ENCODE peak calls at places on chromosome 20, in nine cellular contexts. J, N, P, K, E, A, Y, X and I are unnamed samples.

GRCh38 chr20:46539113-46539512 is 11.3 kb downstream of the OCSTAMP start:
- DNase-seq in J (no peak), N (no peak), P (no peak), K (no peak), E (no peak), A (no peak), Y (no peak), X (no peak), I (no peak)

GRCh38 chr20:50776122-50776795 is 18.6 kb upstream of the BCAS4 start:
- DNase-seq in J (no peak), N (no peak), P (no peak), K (no peak), E (no peak), A (no peak), Y (no peak), X (no peak), I (no peak)

GRCh38 chr20:31505903-31506302 is 8.3 kb upstream of the HM13 start:
- DNase-seq in J (no peak), N (no peak), P (no peak), K (no peak), E (no peak), A (no peak), Y (no peak), X (no peak), I (no peak)

GRCh38 chr20:47727170-47727880 is 58.0 kb downstream of the SULF2 start:
- DNase-seq in J (no peak), N (no peak), P (peak; percentile 90), K (peak; percentile 92), E (no peak), A (no peak), Y (no peak), X (peak; percentile 82), I (peak; percentile 41)

GRCh38 chr20:39630215-39630614 is 668.1 kb downstream of the DHX35 start:
- DNase-seq in J (peak; percentile 31), N (no peak), P (no peak), K (no peak), E (no peak), A (peak; percentile 55), Y (no peak), X (no peak), I (no peak)

GRCh38 chr20:38601216-38602184 is at the start of gene ARHGAP40:
- DNase-seq in J (no peak), N (peak; percentile 23), P (no peak), K (peak; percentile 58), E (no peak), A (peak; percentile 14), Y (peak; percentile 58), X (peak; percentile 67), I (no peak)

GRCh38 chr20:41505198-41505597 is 113.0 kb downstream of the CHD6 start:
- DNase-seq in J (no peak), N (no peak), P (no peak), K (no peak), E (no peak), A (no peak), Y (no peak), X (no peak), I (no peak)

GRCh38 chr20:48586728-48587127 is 241.1 kb downstream of the PREX1 start:
- DNase-seq in J (no peak), N (no peak), P (no peak), K (no peak), E (no peak), A (no peak), Y (no peak), X (no peak), I (no peak)

GRCh38 chr20:46406986-46407670 is 713 bp upstream of the ELMO2 start:
- DNase-seq in J (peak; percentile 12), N (no peak), P (peak; percentile 27), K (peak; percentile 97), E (no peak), A (no peak), Y (peak; percentile 22), X (peak; percentile 44), I (peak; percentile 82)

GRCh38 chr20:63878855-63879254 is 13.8 kb downstream of the TPD52L2 start:
- DNase-seq in J (no peak), N (no peak), P (no peak), K (no peak), E (no peak), A (no peak), Y (no peak), X (no peak), I (no peak)

GRCh38 chr20:31596831-31597482 is 8.1 kb upstream of the ID1 start:
- DNase-seq in J (no peak), N (no peak), P (no peak), K (no peak), E (no peak), A (no peak), Y (no peak), X (no peak), I (no peak)

GRCh38 chr20:24608926-24609667 is 139.7 kb downstream of the SYNDIG1 start:
- DNase-seq in J (peak; percentile 53), N (peak; percentile 57), P (peak; percentile 2), K (no peak), E (no peak), A (peak; percentile 49), Y (no peak), X (no peak), I (no peak)

GRCh38 chr20:3163099-3164042 is 3.7 kb upstream of the FASTKD5 start:
- DNase-seq in J (no peak), N (no peak), P (no peak), K (no peak), E (no peak), A (no peak), Y (no peak), X (no peak), I (no peak)

GRCh38 chr20:32251470-32251869 is 26.0 kb upstream of the KIF3B start:
- DNase-seq in J (no peak), N (no peak), P (no peak), K (peak; percentile 45), E (no peak), A (no peak), Y (no peak), X (no peak), I (no peak)

GRCh38 chr20:32444474-32445220 is 86.5 kb downstream of the ASXL1 start:
- DNase-seq in J (no peak), N (no peak), P (no peak), K (no peak), E (no peak), A (no peak), Y (peak; percentile 5), X (no peak), I (no peak)

GRCh38 chr20:33791959-33792597 is 19.1 kb upstream of the CHMP4B start:
- DNase-seq in J (peak; percentile 33), N (peak; percentile 49), P (peak; percentile 59), K (peak; percentile 60), E (peak; percentile 60), A (peak; percentile 72), Y (peak; percentile 75), X (peak; percentile 68), I (peak; percentile 38)

GRCh38 chr20:52595492-52595891 is 376.7 kb upstream of the TSHZ2 start:
- DNase-seq in J (no peak), N (no peak), P (no peak), K (no peak), E (no peak), A (no peak), Y (no peak), X (no peak), I (no peak)

GRCh38 chr20:52596261-52596660 is 375.9 kb upstream of the TSHZ2 start:
- DNase-seq in J (no peak), N (no peak), P (no peak), K (no peak), E (no peak), A (no peak), Y (no peak), X (no peak), I (no peak)

GRCh38 chr20:52590100-52590499 is 382.1 kb upstream of the TSHZ2 start:
- DNase-seq in J (no peak), N (no peak), P (no peak), K (no peak), E (no peak), A (no peak), Y (no peak), X (no peak), I (no peak)

GRCh38 chr20:52593634-52594033 is 378.5 kb upstream of the TSHZ2 start:
- DNase-seq in J (peak; percentile 51), N (no peak), P (no peak), K (no peak), E (no peak), A (peak; percentile 37), Y (no peak), X (no peak), I (no peak)

GRCh38 chr20:52592567-52592966 is 379.6 kb upstream of the TSHZ2 start:
- DNase-seq in J (no peak), N (no peak), P (no peak), K (no peak), E (no peak), A (no peak), Y (no peak), X (no peak), I (no peak)
- TF ChIP-seq CTCF in J (no peak), N (no peak), P (no peak), K (no peak), E (no peak), A (no peak), Y (no peak), X (no peak), I (no peak)

DNA sequence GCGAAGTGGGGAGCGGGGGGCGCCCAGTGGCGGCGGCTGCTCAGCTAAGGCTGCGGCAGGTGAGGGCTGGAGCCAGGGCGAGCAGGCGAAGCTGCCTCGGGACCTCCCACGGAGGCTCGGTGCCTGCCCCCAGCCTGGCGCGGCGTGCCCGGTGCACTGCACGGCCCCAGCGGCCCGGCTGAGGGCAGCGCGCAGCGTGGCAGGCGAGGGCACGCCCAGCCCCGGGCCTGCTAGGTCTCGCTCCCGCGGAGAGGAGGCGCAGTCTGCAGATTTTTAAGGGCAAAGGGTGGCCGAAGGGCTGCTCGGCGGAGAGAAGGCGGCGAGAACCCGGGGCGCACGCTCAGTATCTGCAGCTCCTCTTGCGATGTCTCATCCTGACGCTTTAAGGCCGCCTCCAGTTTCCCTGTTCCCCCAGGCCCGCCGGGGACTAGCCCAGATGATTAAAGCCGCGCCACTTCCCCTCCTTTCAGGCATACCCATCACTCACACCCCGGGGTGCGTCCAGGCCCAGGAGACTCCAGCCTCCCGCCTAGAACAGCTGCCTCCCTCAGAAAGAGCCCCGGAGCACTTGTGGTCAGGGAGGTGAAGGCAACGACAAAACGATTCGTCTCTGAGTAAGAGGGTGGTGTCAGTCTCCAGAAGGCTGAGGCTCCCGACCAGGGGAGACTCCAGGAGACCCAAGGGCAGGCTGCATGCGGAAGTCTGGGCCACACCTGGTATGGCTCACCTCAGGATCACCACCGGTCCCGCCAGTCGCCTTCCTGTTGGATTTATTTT is at the start of gene FERMT1:
- DNase-seq in J (peak; percentile 65), N (peak; percentile 54), P (no peak), K (peak; percentile 60), E (peak; percentile 34), A (peak; percentile 66), Y (peak; percentile 71), X (peak; percentile 35), I (no peak)
- TF ChIP-seq CTCF in J (peak; percentile 22), N (no peak), P (no peak), K (no peak), E (peak; percentile 5), A (no peak), Y (no peak), X (no peak), I (no peak)

GRCh38 chr20:59985864-59986263 is 27.6 kb downstream of the CDH26 start:
- DNase-seq in J (no peak), N (no peak), P (peak; percentile 14), K (peak; percentile 37), E (no peak), A (no peak), Y (no peak), X (no peak), I (no peak)
- TF ChIP-seq CTCF in J (no peak), N (no peak), P (peak; percentile 60), K (no peak), E (no peak), A (no peak), Y (no peak), X (no peak), I (no peak)

GRCh38 chr20:53321596-53321995 is 272.0 kb downstream of the ZNF217 start:
- DNase-seq in J (no peak), N (no peak), P (peak; percentile 13), K (no peak), E (no peak), A (no peak), Y (no peak), X (no peak), I (no peak)
- TF ChIP-seq CTCF in J (no peak), N (no peak), P (no peak), K (no peak), E (no peak), A (no peak), Y (no peak), X (no peak), I (no peak)